ENCODE peak calls at places on chromosomes 13 and 19, in nine cellular contexts. One of them, this sample, is unnamed.

GRCh38 chr19:55096061-55096701 is 20.5 kb downstream of the EPS8L1 start:
- DNase-seq in mammary epithelial cell: no peak
- DNase-seq in lower lobe of right lung: no peak
- DNase-seq in neural progenitor cell: no peak
- DNase-seq in left lung: peak
- DNase-seq in heart right ventricle: no peak
- DNase-seq in kidney: peak
- DNase-seq in GM23338: peak
- DNase-seq in body of pancreas: no peak
- DNase-seq in this sample: no peak

GRCh38 chr13:31885994-31886393 is 145.6 kb upstream of the FRY start:
- DNase-seq in mammary epithelial cell: no peak
- DNase-seq in lower lobe of right lung: no peak
- DNase-seq in neural progenitor cell: peak
- DNase-seq in left lung: no peak
- DNase-seq in heart right ventricle: no peak
- DNase-seq in kidney: no peak
- DNase-seq in GM23338: no peak
- DNase-seq in body of pancreas: no peak
- DNase-seq in this sample: no peak

GRCh38 chr19:318509-318774 is 26.2 kb downstream of the MIER2 start:
- DNase-seq in mammary epithelial cell: no peak
- DNase-seq in lower lobe of right lung: no peak
- DNase-seq in neural progenitor cell: no peak
- DNase-seq in left lung: no peak
- DNase-seq in heart right ventricle: no peak
- DNase-seq in kidney: no peak
- DNase-seq in GM23338: no peak
- DNase-seq in body of pancreas: no peak
- DNase-seq in this sample: no peak

GRCh38 chr13:48873081-48873480 is 102.6 kb upstream of the FNDC3A start:
- DNase-seq in mammary epithelial cell: no peak
- DNase-seq in lower lobe of right lung: no peak
- DNase-seq in neural progenitor cell: no peak
- DNase-seq in left lung: no peak
- DNase-seq in heart right ventricle: no peak
- DNase-seq in kidney: no peak
- DNase-seq in GM23338: no peak
- DNase-seq in body of pancreas: no peak
- DNase-seq in this sample: no peak

GRCh38 chr13:95540848-95541247 is 11.7 kb upstream of the CLDN10 start:
- DNase-seq in mammary epithelial cell: no peak
- DNase-seq in lower lobe of right lung: no peak
- DNase-seq in neural progenitor cell: no peak
- DNase-seq in left lung: no peak
- DNase-seq in heart right ventricle: peak
- DNase-seq in kidney: peak
- DNase-seq in GM23338: peak
- DNase-seq in body of pancreas: peak
- DNase-seq in this sample: no peak

GRCh38 chr13:79226250-79226649 is 179.8 kb downstream of the RBM26 start:
- DNase-seq in mammary epithelial cell: no peak
- DNase-seq in lower lobe of right lung: no peak
- DNase-seq in neural progenitor cell: no peak
- DNase-seq in left lung: no peak
- DNase-seq in heart right ventricle: no peak
- DNase-seq in kidney: no peak
- DNase-seq in GM23338: no peak
- DNase-seq in body of pancreas: no peak
- DNase-seq in this sample: no peak

GRCh38 chr13:77372275-77372674 is 45.4 kb upstream of the MYCBP2 start:
- DNase-seq in mammary epithelial cell: no peak
- DNase-seq in lower lobe of right lung: no peak
- DNase-seq in neural progenitor cell: no peak
- DNase-seq in left lung: no peak
- DNase-seq in heart right ventricle: no peak
- DNase-seq in kidney: no peak
- DNase-seq in GM23338: no peak
- DNase-seq in body of pancreas: no peak
- DNase-seq in this sample: no peak

GRCh38 chr13:34764246-34764645 is 177.8 kb upstream of the NBEA start:
- DNase-seq in mammary epithelial cell: peak
- DNase-seq in lower lobe of right lung: no peak
- DNase-seq in neural progenitor cell: no peak
- DNase-seq in left lung: no peak
- DNase-seq in heart right ventricle: no peak
- DNase-seq in kidney: no peak
- DNase-seq in GM23338: no peak
- DNase-seq in body of pancreas: no peak
- DNase-seq in this sample: no peak

GRCh38 chr19:11737964-11738745 is 591 bp downstream of the ZNF823 start:
- DNase-seq in mammary epithelial cell: peak
- DNase-seq in lower lobe of right lung: peak
- DNase-seq in neural progenitor cell: peak
- DNase-seq in left lung: peak
- DNase-seq in heart right ventricle: peak
- DNase-seq in kidney: peak
- DNase-seq in GM23338: peak
- DNase-seq in body of pancreas: peak
- DNase-seq in this sample: peak

GRCh38 chr13:34201050-34201913 is 383.3 kb downstream of the RFC3 start:
- DNase-seq in mammary epithelial cell: no peak
- DNase-seq in lower lobe of right lung: no peak
- DNase-seq in neural progenitor cell: no peak
- DNase-seq in left lung: no peak
- DNase-seq in heart right ventricle: no peak
- DNase-seq in kidney: no peak
- DNase-seq in GM23338: no peak
- DNase-seq in body of pancreas: no peak
- DNase-seq in this sample: no peak

GRCh38 chr13:99991806-99992242 is 10.2 kb downstream of the ZIC2 start:
- DNase-seq in mammary epithelial cell: no peak
- DNase-seq in lower lobe of right lung: no peak
- DNase-seq in neural progenitor cell: peak
- DNase-seq in left lung: no peak
- DNase-seq in heart right ventricle: no peak
- DNase-seq in kidney: no peak
- DNase-seq in GM23338: peak
- DNase-seq in body of pancreas: no peak
- DNase-seq in this sample: no peak

GRCh38 chr19:41879670-41880328 is 2.7 kb downstream of the CD79A start:
- DNase-seq in mammary epithelial cell: no peak
- DNase-seq in lower lobe of right lung: no peak
- DNase-seq in neural progenitor cell: no peak
- DNase-seq in left lung: no peak
- DNase-seq in heart right ventricle: no peak
- DNase-seq in kidney: no peak
- DNase-seq in GM23338: no peak
- DNase-seq in body of pancreas: no peak
- DNase-seq in this sample: no peak

GRCh38 chr19:46069841-46070341 is 29.1 kb upstream of the IGFL4 start:
- DNase-seq in mammary epithelial cell: peak
- DNase-seq in lower lobe of right lung: no peak
- DNase-seq in neural progenitor cell: no peak
- DNase-seq in left lung: no peak
- DNase-seq in heart right ventricle: no peak
- DNase-seq in kidney: no peak
- DNase-seq in GM23338: no peak
- DNase-seq in body of pancreas: no peak
- DNase-seq in this sample: no peak

GRCh38 chr13:43757266-43757665 is 29.5 kb downstream of the ENOX1 start:
- DNase-seq in mammary epithelial cell: no peak
- DNase-seq in lower lobe of right lung: no peak
- DNase-seq in neural progenitor cell: no peak
- DNase-seq in left lung: no peak
- DNase-seq in heart right ventricle: no peak
- DNase-seq in kidney: no peak
- DNase-seq in GM23338: no peak
- DNase-seq in body of pancreas: no peak
- DNase-seq in this sample: no peak

GRCh38 chr19:15107056-15108010 is at the start of gene SYDE1:
- DNase-seq in mammary epithelial cell: peak
- DNase-seq in lower lobe of right lung: no peak
- DNase-seq in neural progenitor cell: peak
- DNase-seq in left lung: peak
- DNase-seq in heart right ventricle: peak
- DNase-seq in kidney: peak
- DNase-seq in GM23338: peak
- DNase-seq in body of pancreas: peak
- DNase-seq in this sample: peak

GRCh38 chr13:105338773-105339172 is 1196.7 kb downstream of the EFNB2 start:
- DNase-seq in mammary epithelial cell: no peak
- DNase-seq in lower lobe of right lung: no peak
- DNase-seq in neural progenitor cell: no peak
- DNase-seq in left lung: no peak
- DNase-seq in heart right ventricle: no peak
- DNase-seq in kidney: no peak
- DNase-seq in GM23338: no peak
- DNase-seq in body of pancreas: no peak
- DNase-seq in this sample: no peak
- H3K4me3 ChIP-seq in mammary epithelial cell: no peak
- H3K4me3 ChIP-seq in lower lobe of right lung: no peak
- H3K4me3 ChIP-seq in neural progenitor cell: no peak
- H3K4me3 ChIP-seq in left lung: no peak
- H3K4me3 ChIP-seq in heart right ventricle: no peak
- H3K4me3 ChIP-seq in kidney: no peak
- H3K4me3 ChIP-seq in GM23338: no peak
- H3K4me3 ChIP-seq in body of pancreas: no peak
- H3K4me3 ChIP-seq in this sample: no peak

GRCh38 chr19:17788632-17789031 is 6.3 kb upstream of the B3GNT3 start:
- DNase-seq in mammary epithelial cell: no peak
- DNase-seq in lower lobe of right lung: no peak
- DNase-seq in neural progenitor cell: no peak
- DNase-seq in left lung: no peak
- DNase-seq in heart right ventricle: no peak
- DNase-seq in kidney: no peak
- DNase-seq in GM23338: no peak
- DNase-seq in body of pancreas: no peak
- DNase-seq in this sample: no peak

GRCh38 chr19:17787274-17787913 is 7.5 kb upstream of the B3GNT3 start:
- DNase-seq in mammary epithelial cell: no peak
- DNase-seq in lower lobe of right lung: no peak
- DNase-seq in neural progenitor cell: no peak
- DNase-seq in left lung: no peak
- DNase-seq in heart right ventricle: no peak
- DNase-seq in kidney: no peak
- DNase-seq in GM23338: no peak
- DNase-seq in body of pancreas: no peak
- DNase-seq in this sample: no peak

GRCh38 chr19:17779281-17779930 is 15.5 kb upstream of the B3GNT3 start:
- DNase-seq in mammary epithelial cell: no peak
- DNase-seq in lower lobe of right lung: peak
- DNase-seq in neural progenitor cell: peak
- DNase-seq in left lung: no peak
- DNase-seq in heart right ventricle: no peak
- DNase-seq in kidney: no peak
- DNase-seq in GM23338: peak
- DNase-seq in body of pancreas: no peak
- DNase-seq in this sample: no peak

GRCh38 chr19:17780781-17781180 is 14.2 kb upstream of the B3GNT3 start:
- DNase-seq in mammary epithelial cell: no peak
- DNase-seq in lower lobe of right lung: no peak
- DNase-seq in neural progenitor cell: no peak
- DNase-seq in left lung: no peak
- DNase-seq in heart right ventricle: no peak
- DNase-seq in kidney: no peak
- DNase-seq in GM23338: no peak
- DNase-seq in body of pancreas: no peak
- DNase-seq in this sample: no peak

GRCh38 chr19:17784201-17785008 is 10.5 kb upstream of the B3GNT3 start:
- DNase-seq in mammary epithelial cell: peak
- DNase-seq in lower lobe of right lung: peak
- DNase-seq in neural progenitor cell: peak
- DNase-seq in left lung: no peak
- DNase-seq in heart right ventricle: peak
- DNase-seq in kidney: peak
- DNase-seq in GM23338: peak
- DNase-seq in body of pancreas: peak
- DNase-seq in this sample: no peak
- H3K27ac ChIP-seq in mammary epithelial cell: no peak
- H3K27ac ChIP-seq in lower lobe of right lung: no peak
- H3K27ac ChIP-seq in neural progenitor cell: no peak
- H3K27ac ChIP-seq in left lung: no peak
- H3K27ac ChIP-seq in heart right ventricle: no peak
- H3K27ac ChIP-seq in kidney: no peak
- H3K27ac ChIP-seq in GM23338: no peak
- H3K27ac ChIP-seq in body of pancreas: no peak
- H3K27ac ChIP-seq in this sample: no peak

GRCh38 chr19:17026706-17027427 is at the start of gene CPAMD8:
- DNase-seq in mammary epithelial cell: no peak
- DNase-seq in lower lobe of right lung: no peak
- DNase-seq in neural progenitor cell: peak
- DNase-seq in left lung: peak
- DNase-seq in heart right ventricle: peak
- DNase-seq in kidney: peak
- DNase-seq in GM23338: peak
- DNase-seq in body of pancreas: no peak
- DNase-seq in this sample: no peak

GRCh38 chr19:17027428-17027816 is 812 bp upstream of the CPAMD8 start:
- DNase-seq in mammary epithelial cell: no peak
- DNase-seq in lower lobe of right lung: no peak
- DNase-seq in neural progenitor cell: no peak
- DNase-seq in left lung: peak
- DNase-seq in heart right ventricle: no peak
- DNase-seq in kidney: no peak
- DNase-seq in GM23338: peak
- DNase-seq in body of pancreas: no peak
- DNase-seq in this sample: no peak

GRCh38 chr19:17023805-17024204 is 2.8 kb downstream of the CPAMD8 start:
- DNase-seq in mammary epithelial cell: no peak
- DNase-seq in lower lobe of right lung: no peak
- DNase-seq in neural progenitor cell: no peak
- DNase-seq in left lung: no peak
- DNase-seq in heart right ventricle: no peak
- DNase-seq in kidney: no peak
- DNase-seq in GM23338: no peak
- DNase-seq in body of pancreas: no peak
- DNase-seq in this sample: no peak

GRCh38 chr19:17025361-17025760 is 1.2 kb downstream of the CPAMD8 start:
- DNase-seq in mammary epithelial cell: no peak
- DNase-seq in lower lobe of right lung: peak
- DNase-seq in neural progenitor cell: no peak
- DNase-seq in left lung: no peak
- DNase-seq in heart right ventricle: no peak
- DNase-seq in kidney: no peak
- DNase-seq in GM23338: no peak
- DNase-seq in body of pancreas: no peak
- DNase-seq in this sample: no peak

GRCh38 chr19:17026041-17026658 is 460 bp downstream of the CPAMD8 start:
- DNase-seq in mammary epithelial cell: no peak
- DNase-seq in lower lobe of right lung: peak
- DNase-seq in neural progenitor cell: peak
- DNase-seq in left lung: peak
- DNase-seq in heart right ventricle: no peak
- DNase-seq in kidney: peak
- DNase-seq in GM23338: peak
- DNase-seq in body of pancreas: no peak
- DNase-seq in this sample: no peak
- H3K4me3 ChIP-seq in mammary epithelial cell: no peak
- H3K4me3 ChIP-seq in lower lobe of right lung: peak
- H3K4me3 ChIP-seq in neural progenitor cell: peak
- H3K4me3 ChIP-seq in left lung: peak
- H3K4me3 ChIP-seq in heart right ventricle: peak
- H3K4me3 ChIP-seq in kidney: peak
- H3K4me3 ChIP-seq in GM23338: peak
- H3K4me3 ChIP-seq in body of pancreas: no peak
- H3K4me3 ChIP-seq in this sample: peak

GRCh38 chr19:17861542-17862402 is 2.1 kb downstream of the RPL18A start:
- DNase-seq in mammary epithelial cell: no peak
- DNase-seq in lower lobe of right lung: no peak
- DNase-seq in neural progenitor cell: no peak
- DNase-seq in left lung: no peak
- DNase-seq in heart right ventricle: no peak
- DNase-seq in kidney: no peak
- DNase-seq in GM23338: no peak
- DNase-seq in body of pancreas: no peak
- DNase-seq in this sample: no peak
- H3K27ac ChIP-seq in mammary epithelial cell: peak
- H3K27ac ChIP-seq in lower lobe of right lung: no peak
- H3K27ac ChIP-seq in neural progenitor cell: no peak
- H3K27ac ChIP-seq in left lung: no peak
- H3K27ac ChIP-seq in heart right ventricle: no peak
- H3K27ac ChIP-seq in kidney: no peak
- H3K27ac ChIP-seq in GM23338: peak
- H3K27ac ChIP-seq in body of pancreas: no peak
- H3K27ac ChIP-seq in this sample: no peak